ENCODE peak calls at places on chromosome 22, in four cellular contexts. X is H54; P is effector memory CD4-positive, alpha-beta T cell; N is stimulated activated CD8-positive, alpha-beta memory T cell treated with anti-CD3 and anti-CD28 coated beads, Interleukin-15, amount 100 ng/mL, for 4 hours. S is an unnamed sample.

GRCh38 chr22:46737105-46737975 is 712 bp downstream of the CERK start:
- DNase-seq in X (no peak), P (no peak), N (no peak), S (no peak)

GRCh38 chr22:50012201-50013181 is at the start of gene IL17REL:
- DNase-seq in X (no peak), P (no peak), N (no peak), S (no peak)

GRCh38 chr22:23183107-23183698 is 2.9 kb downstream of the BCR start:
- DNase-seq in X (no peak), P (no peak), N (no peak), S (no peak)

GRCh38 chr22:50542416-50542927 is 3.2 kb upstream of the KLHDC7B start:
- DNase-seq in X (no peak), P (no peak), N (no peak), S (no peak)

GRCh38 chr22:19523240-19524169 is 705 bp downstream of the CLDN5 start:
- DNase-seq in X (no peak), P (no peak), N (no peak), S (no peak)

GRCh38 chr22:37420656-37421467 is 6.4 kb downstream of the ELFN2 start:
- DNase-seq in X (no peak), P (no peak), N (no peak), S (no peak)

GRCh38 chr22:47361247-47361646 is 598.8 kb downstream of the TBC1D22A start:
- DNase-seq in X (no peak), P (no peak), N (no peak), S (no peak)

GRCh38 chr22:50269573-50270301 is 443 bp downstream of the MAPK11 start:
- DNase-seq in X (peak), P (no peak), N (no peak), S (no peak)

GRCh38 chr22:50733521-50734342 is 4.3 kb upstream of the ACR start:
- DNase-seq in X (no peak), P (no peak), N (no peak), S (no peak)

GRCh38 chr22:23225724-23226496 is 45.6 kb downstream of the BCR start:
- DNase-seq in X (peak), P (peak), N (no peak), S (peak)

GRCh38 chr22:19696504-19697276 is 17.6 kb upstream of the SEPTIN5 start:
- DNase-seq in X (no peak), P (no peak), N (no peak), S (peak)

GRCh38 chr22:21032843-21033688 is 705 bp upstream of the SLC7A4 start:
- DNase-seq in X (no peak), P (no peak), N (no peak), S (no peak)

GRCh38 chr22:36910461-36910860 is 3.0 kb upstream of the CSF2RB start:
- DNase-seq in X (no peak), P (no peak), N (no peak), S (no peak)

GRCh38 chr22:27327981-27328721 is 473.4 kb downstream of the MN1 start:
- DNase-seq in X (no peak), P (no peak), N (no peak), S (no peak)

GRCh38 chr22:44437493-44438015 is 60.5 kb downstream of the RTL6 start:
- DNase-seq in X (peak), P (no peak), N (no peak), S (peak)

GRCh38 chr22:22684605-22685561 is 40.5 kb downstream of the GGTLC2 start:
- DNase-seq in X (no peak), P (no peak), N (no peak), S (no peak)

GRCh38 chr22:35212996-35213395 is 44.3 kb upstream of the HMGXB4 start:
- DNase-seq in X (no peak), P (no peak), N (no peak), S (no peak)

GRCh38 chr22:39240841-39241631 is 3.7 kb downstream of the PDGFB start:
- DNase-seq in X (no peak), P (peak), N (no peak), S (no peak)

GRCh38 chr22:36327922-36328551 is 59.7 kb downstream of the MYH9 start:
- DNase-seq in X (no peak), P (no peak), N (no peak), S (peak)

GRCh38 chr22:22848364-22848866 is 39.2 kb upstream of the IGLL5 start:
- DNase-seq in X (peak), P (peak), N (peak), S (no peak)

GRCh38 chr22:41362615-41363014 is 19.1 kb upstream of the TEF start:
- DNase-seq in X (no peak), P (no peak), N (no peak), S (no peak)

GRCh38 chr22:50136431-50137047 is 34.0 kb upstream of the PANX2 start:
- DNase-seq in X (no peak), P (no peak), N (no peak), S (no peak)

GRCh38 chr22:22827187-22827948 is 60.2 kb upstream of the IGLL5 start:
- DNase-seq in X (no peak), P (no peak), N (no peak), S (no peak)

GRCh38 chr22:40413873-40414272 is 43.5 kb downstream of the SGSM3 start:
- DNase-seq in X (no peak), P (no peak), N (no peak), S (no peak)

GRCh38 chr22:37279469-37279868 is 2.8 kb upstream of the CYTH4 start:
- DNase-seq in X (no peak), P (no peak), N (no peak), S (no peak)

GRCh38 chr22:48474881-48475280 is 1352.8 kb downstream of the BRD1 start:
- DNase-seq in X (no peak), P (no peak), N (no peak), S (no peak)

GRCh38 chr22:47298017-47298820 is 535.8 kb downstream of the TBC1D22A start:
- DNase-seq in X (no peak), P (no peak), N (no peak), S (no peak)

GRCh38 chr22:45239378-45240136 is 1.1 kb downstream of the KIAA0930 start:
- DNase-seq in X (no peak), P (no peak), N (no peak), S (no peak)

GRCh38 chr22:50318698-50319411 is 8.0 kb downstream of the DENND6B start:
- DNase-seq in X (no peak), P (no peak), N (no peak), S (no peak)

GRCh38 chr22:46070722-46071450 is 79.4 kb upstream of the PPARA start:
- DNase-seq in X (no peak), P (no peak), N (peak), S (peak)

GRCh38 chr22:50738649-50739227 is 734 bp downstream of the ACR start:
- DNase-seq in X (no peak), P (no peak), N (no peak), S (no peak)

GRCh38 chr22:27875951-27876350 is 43.1 kb downstream of the PITPNB start:
- DNase-seq in X (no peak), P (no peak), N (no peak), S (no peak)

GRCh38 chr22:46994265-46994664 is 231.8 kb downstream of the TBC1D22A start:
- DNase-seq in X (no peak), P (no peak), N (no peak), S (no peak)

GRCh38 chr22:29348956-29349355 is 33.5 kb upstream of the RASL10A start:
- DNase-seq in X (no peak), P (no peak), N (no peak), S (no peak)

GRCh38 chr22:45879552-45879949 is 97.4 kb downstream of the WNT7B start:
- DNase-seq in X (no peak), P (no peak), N (no peak), S (peak)

GRCh38 chr22:36860821-36861659 is at the start of gene NCF4:
- DNase-seq in X (no peak), P (no peak), N (no peak), S (peak)

GRCh38 chr22:32801436-32802290 is at the start of gene TIMP3:
- DNase-seq in X (no peak), P (no peak), N (no peak), S (peak)

S was measured in ascending aorta.